ENCODE peak calls at places on chromosome 14, in four cellular contexts. N is H9, O is H1, U is mesendoderm. L is an unnamed sample.

GRCh38 chr14:96626121-96626768 is 124.1 kb downstream of the PAPOLA start:
- DNase-seq in N (peak; percentile 16), O (no peak), U (no peak), L (no peak)

GRCh38 chr14:74771409-74771808 is 8.3 kb downstream of the YLPM1 start:
- DNase-seq in N (no peak), O (no peak), U (peak; percentile 73), L (no peak)

GRCh38 chr14:78863143-78863542 is 693.0 kb downstream of the NRXN3 start:
- DNase-seq in N (peak; percentile 53), O (peak; percentile 76), U (peak; percentile 69), L (peak; percentile 43)

GRCh38 chr14:64303471-64303917 is 9.3 kb upstream of the ESR2 start:
- DNase-seq in N (peak; percentile 49), O (no peak), U (peak; percentile 85), L (peak; percentile 68)

GRCh38 chr14:105197274-105197673 is 16.2 kb upstream of the NUDT14 start:
- DNase-seq in N (no peak), O (no peak), U (peak; percentile 64), L (peak; percentile 35)

GRCh38 chr14:105066285-105067071 is 1.2 kb upstream of the GPR132 start:
- DNase-seq in N (peak; percentile 25), O (no peak), U (no peak), L (no peak)

GRCh38 chr14:101687756-101688546 is 73.6 kb upstream of the PPP2R5C start:
- DNase-seq in N (no peak), O (no peak), U (no peak), L (no peak)

GRCh38 chr14:99972748-99973466 is 92.3 kb upstream of the EVL start:
- DNase-seq in N (no peak), O (no peak), U (no peak), L (no peak)

GRCh38 chr14:92463141-92463540 is 50.4 kb upstream of the RIN3 start:
- DNase-seq in N (no peak), O (peak; percentile 31), U (no peak), L (no peak)

GRCh38 chr14:85190251-85190650 is 339.7 kb upstream of the FLRT2 start:
- DNase-seq in N (no peak), O (no peak), U (no peak), L (no peak)

GRCh38 chr14:103126873-103127304 is 3.6 kb downstream of the TNFAIP2 start:
- DNase-seq in N (peak; percentile 82), O (peak; percentile 83), U (peak; percentile 90), L (no peak)

GRCh38 chr14:105392161-105393090 is 5.9 kb upstream of the TEX22 start:
- DNase-seq in N (no peak), O (no peak), U (no peak), L (no peak)

GRCh38 chr14:68167019-68167716 is 347.6 kb downstream of the RAD51B start:
- DNase-seq in N (no peak), O (no peak), U (no peak), L (no peak)

GRCh38 chr14:101121399-101122113 is 218.0 kb upstream of the RTL1 start:
- DNase-seq in N (no peak), O (no peak), U (no peak), L (no peak)

GRCh38 chr14:21096438-21096837 is 2.0 kb downstream of the ZNF219 start:
- DNase-seq in N (no peak), O (no peak), U (no peak), L (no peak)

GRCh38 chr14:77133718-77134338 is 7.8 kb downstream of the ZDHHC22 start:
- DNase-seq in N (peak; percentile 92), O (peak; percentile 84), U (peak; percentile 84), L (peak; percentile 61)

GRCh38 chr14:32468955-32469354 is 139.9 kb downstream of the AKAP6 start:
- DNase-seq in N (no peak), O (no peak), U (no peak), L (peak; percentile 72)

GRCh38 chr14:72513994-72514659 is 379.8 kb downstream of the DPF3 start:
- DNase-seq in N (peak; percentile 43), O (peak; percentile 50), U (peak; percentile 46), L (peak; percentile 73)

GRCh38 chr14:20631023-20631820 is 10.3 kb downstream of the OR6S1 start:
- DNase-seq in N (peak; percentile 71), O (peak; percentile 85), U (peak; percentile 85), L (peak; percentile 70)

GRCh38 chr14:79551591-79551990 is 659.7 kb downstream of the DIO2 start:
- DNase-seq in N (no peak), O (no peak), U (no peak), L (no peak)

GRCh38 chr14:104651876-104652260 is 37.5 kb upstream of the INF2 start:
- DNase-seq in N (peak; percentile 52), O (no peak), U (no peak), L (no peak)

GRCh38 chr14:67187826-67188225 is 1.4 kb upstream of the GARIN2 start:
- DNase-seq in N (no peak), O (no peak), U (no peak), L (peak; percentile 86)

GRCh38 chr14:77622562-77622961 is 6.1 kb upstream of the SPTLC2 start:
- DNase-seq in N (no peak), O (no peak), U (no peak), L (no peak)

GRCh38 chr14:51783765-51784164 is 76.6 kb upstream of the GNG2 start:
- DNase-seq in N (no peak), O (no peak), U (no peak), L (peak; percentile 82)

GRCh38 chr14:102768223-102769048 is 8.8 kb upstream of the TRAF3 start:
- DNase-seq in N (no peak), O (no peak), U (no peak), L (no peak)

GRCh38 chr14:86639146-86639545 is 1109.2 kb downstream of the FLRT2 start:
- DNase-seq in N (no peak), O (no peak), U (no peak), L (peak; percentile 11)

GRCh38 chr14:101716956-101717662 is 44.4 kb upstream of the PPP2R5C start:
- DNase-seq in N (no peak), O (no peak), U (no peak), L (no peak)

DNA sequence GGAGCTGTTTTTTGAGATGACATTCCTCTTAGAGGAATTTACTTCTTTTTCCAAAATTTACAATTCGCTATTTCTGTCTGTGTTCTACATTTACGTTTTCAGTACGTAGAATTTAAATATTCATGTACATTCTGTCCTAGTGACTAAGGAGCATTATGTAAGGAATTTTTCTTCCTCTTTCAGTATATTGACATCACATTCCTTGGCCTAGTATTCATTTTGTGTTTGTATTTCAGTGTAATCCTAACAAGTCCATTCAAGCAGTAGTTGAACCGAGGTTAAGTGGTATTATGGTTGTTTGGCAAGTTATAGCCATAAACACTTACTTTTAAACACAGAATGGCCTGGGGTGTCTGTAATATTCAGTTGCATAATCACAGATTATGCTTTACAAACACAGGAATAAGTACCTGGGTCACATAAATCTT is 465.2 kb downstream of the PCNX1 start:
- DNase-seq in N (no peak), O (no peak), U (no peak), L (peak; percentile 88)
- H4K5ac ChIP-seq in N (no peak overlapping the region), O (no peak overlapping the region), U (no peak overlapping the region), L (no peak overlapping the region)

GRCh38 chr14:55129428-55130193 is 559 bp downstream of the LGALS3 start:
- DNase-seq in N (peak; percentile 65), O (peak; percentile 78), U (peak; percentile 60), L (peak; percentile 74)
- H3K79me1 ChIP-seq in N (no peaks in the 10 kb centered on the region), O (no peaks in the 10 kb centered on the region), U (no peaks in the 10 kb centered on the region), L (peaks cover 23% of the 10 kb centered on the region)

GRCh38 chr14:70014696-70015095 is 135.5 kb downstream of the SMOC1 start:
- DNase-seq in N (no peak), O (no peak), U (no peak), L (no peak)
- H4K5ac ChIP-seq in N (no peak overlapping the region), O (no peak overlapping the region), U (no peak overlapping the region), L (no peak overlapping the region)

GRCh38 chr14:50012644-50013043 is 103.7 kb downstream of the VCPKMT start:
- DNase-seq in N (no peak), O (no peak), U (no peak), L (peak; percentile 78)
- H3K79me1 ChIP-seq in N (no peaks in the 10 kb centered on the region), O (no peaks in the 10 kb centered on the region), U (no peaks in the 10 kb centered on the region), L (no peaks in the 10 kb centered on the region)

DNA sequence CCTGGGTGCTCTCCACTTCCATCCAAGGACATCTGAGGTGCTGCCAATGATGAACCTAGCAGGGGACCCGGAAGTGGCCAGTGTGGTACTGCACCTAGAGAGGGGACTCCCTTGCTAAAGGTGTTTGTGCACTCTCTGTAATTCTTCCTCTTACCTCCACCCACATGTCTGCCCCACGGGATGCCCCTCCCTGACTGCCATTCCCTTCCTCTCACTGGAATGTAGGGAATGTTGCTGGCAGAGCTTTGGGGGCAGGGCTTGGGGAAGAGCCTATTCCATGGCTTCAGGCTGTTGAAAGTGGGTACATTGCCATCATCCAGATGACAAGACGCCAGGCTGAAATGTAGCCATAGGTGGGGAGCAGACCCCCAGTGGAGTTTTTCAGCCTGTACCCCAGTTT is 153.2 kb downstream of the SMOC1 start:
- DNase-seq in N (peak; percentile 61), O (no peak), U (peak; percentile 79), L (no peak)
- H4K5ac ChIP-seq in N (no peak overlapping the region), O (no peak overlapping the region), U (no peak overlapping the region), L (no peak overlapping the region)

DNA sequence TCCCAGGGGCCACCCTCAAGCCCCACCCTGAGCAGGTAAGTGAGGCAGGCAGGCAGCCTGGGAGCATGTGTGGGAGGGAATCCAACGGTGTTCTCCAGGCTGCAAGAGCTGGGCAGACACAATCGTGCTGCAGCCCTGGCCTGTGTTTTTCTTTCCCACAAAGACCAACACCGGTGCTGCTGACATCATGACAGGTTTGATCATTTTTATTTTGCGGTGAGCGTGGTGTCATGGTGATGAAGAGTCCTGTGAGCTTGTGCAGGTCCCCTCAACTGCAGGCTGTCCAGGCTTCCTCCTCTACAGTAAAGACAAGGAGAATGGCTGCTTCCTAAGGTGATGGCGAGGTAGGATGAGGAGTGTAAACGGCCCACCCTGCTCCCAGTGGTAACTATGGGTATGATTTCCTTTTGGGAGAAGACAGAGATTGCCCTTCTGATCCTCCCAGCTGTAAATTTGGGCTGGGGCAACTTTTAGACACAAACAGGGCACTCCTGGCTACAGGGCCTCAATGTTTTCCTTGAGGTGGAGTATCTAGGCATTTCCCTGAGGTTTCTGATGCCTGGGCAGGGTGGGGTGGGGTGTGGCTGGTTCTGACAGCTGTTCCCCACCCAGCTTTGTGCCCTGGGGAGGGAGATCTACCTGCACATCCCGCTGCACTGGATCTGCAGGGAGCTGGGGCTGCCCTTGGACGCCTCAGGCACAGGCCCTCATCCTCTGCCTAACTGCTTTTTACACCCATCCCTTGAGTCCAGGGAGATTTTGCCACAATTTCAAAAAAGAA is 109.1 kb downstream of the VCPKMT start:
- DNase-seq in N (peak; percentile 50), O (no peak), U (peak; percentile 65), L (no peak)
- H3K79me1 ChIP-seq in N (no peaks in the 10 kb centered on the region), O (no peaks in the 10 kb centered on the region), U (no peaks in the 10 kb centered on the region), L (no peaks in the 10 kb centered on the region)

L was measured in IMR-90.